ENCODE peak calls at places on chromosomes 2 and 18, in six cellular contexts. E, L, Q, V, U and N are unnamed samples.

GRCh38 chr18:4433762-4434161 is 21.3 kb downstream of the DLGAP1 start:
- DNase-seq in Q (peak; percentile 80), E (no peak), U (no peak), L (no peak), V (no peak), N (no peak)

GRCh38 chr2:37871453-37872191 is 53.5 kb upstream of the RMDN2 start:
- DNase-seq in Q (peak; percentile 52), L (peak; percentile 71), V (no peak), E (no peak), U (no peak), N (no peak)

GRCh38 chr2:219249203-219249980 is 3.7 kb upstream of the TUBA4B start:
- DNase-seq in V (peak; percentile 94), U (no peak), E (no peak), L (peak; percentile 47), Q (peak; percentile 68), N (peak; percentile 91)

GRCh38 chr2:207993141-207993763 is 32.1 kb downstream of the PLEKHM3 start:
- DNase-seq in E (no peak), V (no peak), L (no peak), U (no peak), Q (peak; percentile 62), N (no peak)

GRCh38 chr2:206163251-206163880 is 3.7 kb downstream of the EEF1B2 start:
- DNase-seq in L (no peak), U (no peak), E (no peak), Q (no peak), V (no peak), N (no peak)

GRCh38 chr2:159201321-159202063 is 85.0 kb downstream of the WDSUB1 start:
- DNase-seq in L (no peak), Q (peak; percentile 77), E (peak; percentile 52), V (no peak), U (no peak), N (no peak)

GRCh38 chr2:3470856-3471737 is 48.2 kb downstream of the ADI1 start:
- DNase-seq in E (no peak), U (no peak), Q (no peak), L (no peak), V (no peak), N (no peak)

GRCh38 chr18:76573325-76574025 is 78.4 kb upstream of the ZNF516 start:
- DNase-seq in Q (peak; percentile 42), E (no peak), L (peak; percentile 20), U (no peak), V (no peak), N (no peak)

GRCh38 chr2:238439093-238439849 is 12.5 kb downstream of the ASB1 start:
- DNase-seq in V (peak; percentile 61), E (peak; percentile 75), U (peak; percentile 97), L (peak; percentile 92), Q (peak; percentile 97), N (no peak)

GRCh38 chr2:20576598-20577115 is 74.2 kb downstream of the HS1BP3 start:
- DNase-seq in E (peak; percentile 76), L (no peak), U (no peak), Q (no peak), V (no peak), N (no peak)

GRCh38 chr2:109701362-109701761 is 87.2 kb downstream of the SOWAHC start:
- DNase-seq in V (no peak), E (no peak), U (no peak), L (no peak), Q (no peak), N (no peak)